ENCODE peak calls at places on chromosomes 4 and X, in five cellular contexts. One of them, this sample, is unnamed.

GRCh38 chrX:74423289-74423985 is 2.1 kb downstream of the SLC16A2 start:
- DNase-seq in neural progenitor cell: no peak
- DNase-seq in brain microvascular endothelial cell: no peak
- DNase-seq in lower leg skin: no peak
- DNase-seq in adrenal gland: peak
- DNase-seq in this sample: no peak

GRCh38 chr4:3613980-3614730 is 81.9 kb upstream of the LRPAP1 start:
- DNase-seq in neural progenitor cell: no peak
- DNase-seq in brain microvascular endothelial cell: no peak
- DNase-seq in lower leg skin: no peak
- DNase-seq in adrenal gland: peak
- DNase-seq in this sample: no peak

GRCh38 chrX:105375816-105376215 is 155.3 kb upstream of the TEX13A start:
- DNase-seq in lower leg skin: no peak
- DNase-seq in neural progenitor cell: no peak
- DNase-seq in adrenal gland: no peak
- DNase-seq in brain microvascular endothelial cell: no peak
- DNase-seq in this sample: no peak

GRCh38 chrX:45714864-45715263 is 514.2 kb upstream of the DIPK2B start:
- DNase-seq in adrenal gland: no peak
- DNase-seq in lower leg skin: no peak
- DNase-seq in neural progenitor cell: no peak
- DNase-seq in brain microvascular endothelial cell: peak
- DNase-seq in this sample: peak

GRCh38 chr4:144313370-144313769 is 172.9 kb upstream of the GYPA start:
- DNase-seq in neural progenitor cell: no peak
- DNase-seq in lower leg skin: no peak
- DNase-seq in brain microvascular endothelial cell: no peak
- DNase-seq in adrenal gland: no peak
- DNase-seq in this sample: no peak

GRCh38 chr4:38951598-38951997 is 80.6 kb downstream of the TMEM156 start:
- DNase-seq in lower leg skin: no peak
- DNase-seq in adrenal gland: no peak
- DNase-seq in brain microvascular endothelial cell: no peak
- DNase-seq in neural progenitor cell: no peak
- DNase-seq in this sample: no peak

GRCh38 chr4:150493846-150494245 is 88.1 kb upstream of the MAB21L2 start:
- DNase-seq in brain microvascular endothelial cell: no peak
- DNase-seq in neural progenitor cell: no peak
- DNase-seq in lower leg skin: no peak
- DNase-seq in adrenal gland: no peak
- DNase-seq in this sample: no peak

GRCh38 chr4:21469438-21470032 is 479.0 kb downstream of the KCNIP4 start:
- DNase-seq in neural progenitor cell: peak
- DNase-seq in brain microvascular endothelial cell: peak
- DNase-seq in lower leg skin: no peak
- DNase-seq in adrenal gland: no peak
- DNase-seq in this sample: no peak

GRCh38 chr4:146846882-146847281 is 98.8 kb downstream of the TTC29 start:
- DNase-seq in brain microvascular endothelial cell: no peak
- DNase-seq in neural progenitor cell: no peak
- DNase-seq in lower leg skin: no peak
- DNase-seq in adrenal gland: peak
- DNase-seq in this sample: no peak

GRCh38 chr4:17544831-17545234 is 29.9 kb downstream of the CLRN2 start:
- DNase-seq in adrenal gland: no peak
- DNase-seq in brain microvascular endothelial cell: no peak
- DNase-seq in lower leg skin: no peak
- DNase-seq in neural progenitor cell: no peak
- DNase-seq in this sample: no peak

GRCh38 chrX:49269768-49270248 is at the start of gene PPP1R3F:
- DNase-seq in adrenal gland: peak
- DNase-seq in brain microvascular endothelial cell: no peak
- DNase-seq in lower leg skin: no peak
- DNase-seq in neural progenitor cell: no peak
- DNase-seq in this sample: no peak

GRCh38 chrX:50769389-50770063 is 44.5 kb downstream of the SHROOM4 start:
- DNase-seq in lower leg skin: no peak
- DNase-seq in brain microvascular endothelial cell: no peak
- DNase-seq in neural progenitor cell: no peak
- DNase-seq in adrenal gland: no peak
- DNase-seq in this sample: no peak